ENCODE peak calls at places on chromosomes 6 and 20, in four cellular contexts. N is lower lobe of right lung, T is heart right ventricle, V is right lobe of liver. I is an unnamed sample. For H3K4me1, the result is how much of the 10 kb centered on the place peaks cover.

GRCh38 chr6:101845621-101846020 is 452.1 kb downstream of the GRIK2 start:
- ATAC-seq in N (no peak), T (no peak), V (no peak), I (no peak)

GRCh38 chr6:81937296-81937937 is 184.9 kb upstream of the TENT5A start:
- ATAC-seq in N (no peak), T (no peak), V (peak), I (no peak)

GRCh38 chr20:58669287-58670006 is 18.4 kb downstream of the STX16 start:
- ATAC-seq in N (peak), T (no peak), V (no peak), I (no peak)

GRCh38 chr20:22385602-22386299 is 198.6 kb downstream of the FOXA2 start:
- ATAC-seq in N (no peak), T (no peak), V (peak), I (no peak)

GRCh38 chr6:168133186-168133585 is 54.2 kb upstream of the FRMD1 start:
- ATAC-seq in N (peak), T (peak), V (peak), I (peak)

GRCh38 chr6:35049885-35050284 is 91.3 kb downstream of the TCP11 start:
- ATAC-seq in N (peak), T (peak), V (no peak), I (no peak)

GRCh38 chr20:873875-874607 is 40.5 kb downstream of the FAM110A start:
- ATAC-seq in N (no peak), T (no peak), V (no peak), I (no peak)

GRCh38 chr6:8392569-8392968 is 42.8 kb downstream of the SLC35B3 start:
- ATAC-seq in N (no peak), T (no peak), V (no peak), I (no peak)

GRCh38 chr6:154111025-154111424 is 72.0 kb downstream of the OPRM1 start:
- ATAC-seq in N (no peak), T (no peak), V (no peak), I (no peak)

GRCh38 chr6:107870379-107870778 is 46.3 kb upstream of the SCML4 start:
- ATAC-seq in N (no peak), T (no peak), V (no peak), I (no peak)

GRCh38 chr6:27295301-27296079 is 16.6 kb downstream of the POM121L2 start:
- ATAC-seq in N (no peak), T (no peak), V (no peak), I (no peak)

GRCh38 chr6:135037541-135037940 is 17.1 kb downstream of the HBS1L start:
- ATAC-seq in N (no peak), T (no peak), V (peak), I (no peak)

GRCh38 chr6:158564243-158565121 is 4.6 kb downstream of the TMEM181 start:
- ATAC-seq in N (no peak), T (no peak), V (no peak), I (no peak)

GRCh38 chr20:44457016-44457415 is 18.7 kb upstream of the TTPAL start:
- ATAC-seq in N (peak), T (no peak), V (no peak), I (no peak)

GRCh38 chr6:159080217-159080976 is 35.6 kb upstream of the TAGAP start:
- ATAC-seq in N (no peak), T (no peak), V (no peak), I (no peak)

GRCh38 chr6:163249651-163250101 is 164.8 kb upstream of the QKI start:
- ATAC-seq in N (peak), T (no peak), V (no peak), I (no peak)

GRCh38 chr20:59047938-59048680 is 5.5 kb upstream of the PRELID3B start:
- ATAC-seq in N (peak), T (no peak), V (no peak), I (no peak)

GRCh38 chr6:164991573-164991972 is 317.8 kb downstream of the C6orf118 start:
- ATAC-seq in N (no peak), T (no peak), V (no peak), I (no peak)

GRCh38 chr20:32501709-32502108 is 83.4 kb downstream of the NOL4L start:
- ATAC-seq in N (no peak), T (no peak), V (no peak), I (no peak)

GRCh38 chr20:63667858-63668257 is 9.7 kb downstream of the RTEL1 start:
- ATAC-seq in N (no peak), T (no peak), V (peak), I (no peak)

GRCh38 chr6:16676978-16677377 is 84.3 kb downstream of the ATXN1 start:
- ATAC-seq in N (peak), T (peak), V (no peak), I (no peak)

GRCh38 chr6:4178737-4179333 is 43.5 kb upstream of the ECI2 start:
- ATAC-seq in N (no peak), T (no peak), V (no peak), I (no peak)

GRCh38 chr6:131390322-131390721 is 182.7 kb upstream of the ARG1 start:
- ATAC-seq in N (no peak), T (no peak), V (no peak), I (no peak)

GRCh38 chr6:157107915-157108651 is 215.2 kb downstream of the TMEM242 start:
- ATAC-seq in N (no peak), T (peak), V (no peak), I (peak)

GRCh38 chr20:35297153-35297552 is 4.9 kb upstream of the FAM83C start:
- ATAC-seq in N (no peak), T (no peak), V (no peak), I (no peak)

GRCh38 chr6:105648276-105648675 is 245.4 kb upstream of the PREP start:
- ATAC-seq in N (no peak), T (no peak), V (no peak), I (no peak)
- H3K4me1 ChIP-seq in N (under half), T (under half), V (under half), I (under half)

GRCh38 chr20:8305449-8305978 is 173.4 kb downstream of the PLCB1 start:
- ATAC-seq in N (peak), T (no peak), V (peak), I (peak)
- H3K4me1 ChIP-seq in N (under half), T (under half), V (under half), I (under half)

GRCh38 chr6:11205721-11206120 is 26.7 kb downstream of the NEDD9 start:
- ATAC-seq in N (no peak), T (no peak), V (no peak), I (no peak)
- H3K4me1 ChIP-seq in N (half or more), T (half or more), V (under half), I (under half)

GRCh38 chr6:44004136-44004535 is 123.1 kb downstream of the MRPL14 start:
- ATAC-seq in N (no peak), T (no peak), V (no peak), I (no peak)
- H3K4me1 ChIP-seq in N (under half), T (under half), V (under half), I (under half)

GRCh38 chr6:69795469-69796080 is 1.2 kb downstream of the LMBRD1 start:
- ATAC-seq in N (no peak), T (no peak), V (no peak), I (no peak)
- H3K4me1 ChIP-seq in N (under half), T (under half), V (under half), I (under half)

GRCh38 chr6:356828-357251 is 34.7 kb upstream of the IRF4 start:
- ATAC-seq in N (no peak), T (peak), V (no peak), I (no peak)
- H3K4me1 ChIP-seq in N (under half), T (under half), V (under half), I (under half)